ENCODE peak calls at places on chromosomes 6 and 20, in seven cellular contexts. One of them, this sample, is unnamed.

GRCh38 chr6:107540465-107540857 is 50.5 kb downstream of the SOBP start:
- DNase-seq in HCT116: no peak
- DNase-seq in keratinocyte: no peak
- DNase-seq in GM23248: no peak
- DNase-seq in heart left ventricle: no peak
- DNase-seq in H9: no peak
- DNase-seq in cardiac muscle cell: no peak
- DNase-seq in this sample: no peak

GRCh38 chr6:90005048-90005827 is 111.0 kb downstream of the GJA10 start:
- DNase-seq in HCT116: no peak
- DNase-seq in keratinocyte: no peak
- DNase-seq in GM23248: no peak
- DNase-seq in heart left ventricle: no peak
- DNase-seq in H9: no peak
- DNase-seq in cardiac muscle cell: no peak
- DNase-seq in this sample: no peak

GRCh38 chr6:137868721-137869631 is 1.9 kb downstream of the TNFAIP3 start:
- DNase-seq in HCT116: no peak
- DNase-seq in keratinocyte: no peak
- DNase-seq in GM23248: no peak
- DNase-seq in heart left ventricle: no peak
- DNase-seq in H9: no peak
- DNase-seq in cardiac muscle cell: no peak
- DNase-seq in this sample: no peak

GRCh38 chr20:49381558-49382493 is 100.6 kb downstream of the KCNB1 start:
- DNase-seq in HCT116: peak; percentile 33
- DNase-seq in keratinocyte: peak; percentile 73
- DNase-seq in GM23248: peak; percentile 32
- DNase-seq in heart left ventricle: peak; percentile 84
- DNase-seq in H9: no peak
- DNase-seq in cardiac muscle cell: no peak
- DNase-seq in this sample: no peak

GRCh38 chr6:34235605-34236422 is 859 bp upstream of the HMGA1 start:
- DNase-seq in HCT116: no peak
- DNase-seq in keratinocyte: no peak
- DNase-seq in GM23248: peak; percentile 91
- DNase-seq in heart left ventricle: peak; percentile 61
- DNase-seq in H9: no peak
- DNase-seq in cardiac muscle cell: peak; percentile 87
- DNase-seq in this sample: no peak

GRCh38 chr20:4544765-4545164 is 176.9 kb upstream of the PRND start:
- DNase-seq in HCT116: no peak
- DNase-seq in keratinocyte: no peak
- DNase-seq in GM23248: peak; percentile 82
- DNase-seq in heart left ventricle: no peak
- DNase-seq in H9: no peak
- DNase-seq in cardiac muscle cell: no peak
- DNase-seq in this sample: peak; percentile 58

GRCh38 chr20:5090191-5090590 is 29.6 kb downstream of the PCNA start:
- DNase-seq in HCT116: no peak
- DNase-seq in keratinocyte: no peak
- DNase-seq in GM23248: no peak
- DNase-seq in heart left ventricle: no peak
- DNase-seq in H9: no peak
- DNase-seq in cardiac muscle cell: no peak
- DNase-seq in this sample: no peak

GRCh38 chr20:14344746-14345145 is 7.3 kb upstream of the FLRT3 start:
- DNase-seq in HCT116: no peak
- DNase-seq in keratinocyte: no peak
- DNase-seq in GM23248: no peak
- DNase-seq in heart left ventricle: no peak
- DNase-seq in H9: no peak
- DNase-seq in cardiac muscle cell: no peak
- DNase-seq in this sample: no peak

GRCh38 chr20:57450931-57451330 is 59.7 kb downstream of the RBM38 start:
- DNase-seq in HCT116: no peak
- DNase-seq in keratinocyte: no peak
- DNase-seq in GM23248: no peak
- DNase-seq in heart left ventricle: no peak
- DNase-seq in H9: no peak
- DNase-seq in cardiac muscle cell: no peak
- DNase-seq in this sample: no peak

GRCh38 chr6:28858963-28859362 is 64.8 kb downstream of the TRIM27 start:
- DNase-seq in HCT116: no peak
- DNase-seq in keratinocyte: no peak
- DNase-seq in GM23248: no peak
- DNase-seq in heart left ventricle: no peak
- DNase-seq in H9: no peak
- DNase-seq in cardiac muscle cell: no peak
- DNase-seq in this sample: no peak

GRCh38 chr6:139545474-139546116 is 171.1 kb upstream of the CITED2 start:
- DNase-seq in HCT116: no peak
- DNase-seq in keratinocyte: no peak
- DNase-seq in GM23248: no peak
- DNase-seq in heart left ventricle: no peak
- DNase-seq in H9: no peak
- DNase-seq in cardiac muscle cell: no peak
- DNase-seq in this sample: no peak

GRCh38 chr6:12291785-12292604 is 1.8 kb downstream of the EDN1 start:
- DNase-seq in HCT116: no peak
- DNase-seq in keratinocyte: no peak
- DNase-seq in GM23248: peak; percentile 56
- DNase-seq in heart left ventricle: no peak
- DNase-seq in H9: peak; percentile 52
- DNase-seq in cardiac muscle cell: no peak
- DNase-seq in this sample: no peak

DNA sequence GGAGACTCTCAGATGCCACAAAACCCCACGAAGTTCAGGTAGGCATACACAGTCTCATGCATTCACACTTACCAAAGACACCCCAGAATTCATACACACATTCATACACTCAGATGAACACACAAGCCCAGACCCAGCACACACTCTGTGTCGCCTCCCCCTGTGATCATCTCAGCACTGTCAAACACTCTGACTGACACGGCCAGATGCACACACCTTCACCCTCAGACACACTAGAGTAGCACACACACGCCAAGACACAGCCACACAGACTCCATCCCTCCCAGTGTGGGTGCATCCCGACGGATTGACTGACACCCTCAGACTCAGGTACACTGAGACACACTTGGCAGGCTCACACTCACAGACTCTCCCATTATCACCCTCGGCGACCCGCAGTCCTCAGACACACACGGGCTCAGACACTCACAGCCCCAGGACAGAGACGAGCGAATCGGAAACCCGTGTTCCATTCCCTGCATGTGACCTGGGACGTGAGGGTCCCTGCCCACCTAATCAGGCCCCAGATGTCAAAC is 872 bp upstream of the RIMS4 start:
- DNase-seq in HCT116: no peak
- DNase-seq in keratinocyte: no peak
- DNase-seq in GM23248: no peak
- DNase-seq in heart left ventricle: no peak
- DNase-seq in H9: no peak
- DNase-seq in cardiac muscle cell: no peak
- DNase-seq in this sample: no peak
- H3K27me3 ChIP-seq in HCT116: no peaks in the 10 kb centered on the region
- H3K27me3 ChIP-seq in keratinocyte: peaks cover 55% of the 10 kb centered on the region
- H3K27me3 ChIP-seq in GM23248: peaks cover 56% of the 10 kb centered on the region
- H3K27me3 ChIP-seq in heart left ventricle: peaks cover 28% of the 10 kb centered on the region
- H3K27me3 ChIP-seq in H9: peaks cover 19% of the 10 kb centered on the region
- H3K27me3 ChIP-seq in cardiac muscle cell: peaks cover 59% of the 10 kb centered on the region
- H3K27me3 ChIP-seq in this sample: peaks cover 55% of the 10 kb centered on the region

GRCh38 chr6:4665489-4666417 is 110.5 kb upstream of the CDYL start:
- DNase-seq in HCT116: no peak
- DNase-seq in keratinocyte: no peak
- DNase-seq in GM23248: peak; percentile 21
- DNase-seq in heart left ventricle: no peak
- DNase-seq in H9: no peak
- DNase-seq in cardiac muscle cell: no peak
- DNase-seq in this sample: no peak

GRCh38 chr6:4668271-4669179 is 107.7 kb upstream of the CDYL start:
- DNase-seq in HCT116: no peak
- DNase-seq in keratinocyte: no peak
- DNase-seq in GM23248: peak; percentile 69
- DNase-seq in heart left ventricle: no peak
- DNase-seq in H9: no peak
- DNase-seq in cardiac muscle cell: no peak
- DNase-seq in this sample: no peak

GRCh38 chr6:4666886-4667513 is 109.2 kb upstream of the CDYL start:
- DNase-seq in HCT116: no peak
- DNase-seq in keratinocyte: no peak
- DNase-seq in GM23248: no peak
- DNase-seq in heart left ventricle: no peak
- DNase-seq in H9: peak; percentile 8
- DNase-seq in cardiac muscle cell: no peak
- DNase-seq in this sample: no peak

GRCh38 chr6:4664911-4665310 is 111.3 kb upstream of the CDYL start:
- DNase-seq in HCT116: no peak
- DNase-seq in keratinocyte: no peak
- DNase-seq in GM23248: no peak
- DNase-seq in heart left ventricle: no peak
- DNase-seq in H9: no peak
- DNase-seq in cardiac muscle cell: no peak
- DNase-seq in this sample: no peak

GRCh38 chr6:4667591-4667990 is 108.6 kb upstream of the CDYL start:
- DNase-seq in HCT116: no peak
- DNase-seq in keratinocyte: no peak
- DNase-seq in GM23248: no peak
- DNase-seq in heart left ventricle: no peak
- DNase-seq in H9: no peak
- DNase-seq in cardiac muscle cell: no peak
- DNase-seq in this sample: no peak
- H3K27me3 ChIP-seq in HCT116: no peaks in the 10 kb centered on the region
- H3K27me3 ChIP-seq in keratinocyte: no peaks in the 10 kb centered on the region
- H3K27me3 ChIP-seq in GM23248: no peaks in the 10 kb centered on the region
- H3K27me3 ChIP-seq in heart left ventricle: no peaks in the 10 kb centered on the region
- H3K27me3 ChIP-seq in H9: no peaks in the 10 kb centered on the region
- H3K27me3 ChIP-seq in cardiac muscle cell: no peaks in the 10 kb centered on the region
- H3K27me3 ChIP-seq in this sample: no peaks in the 10 kb centered on the region

GRCh38 chr6:117272032-117272866 is 6.9 kb downstream of the VGLL2 start:
- DNase-seq in HCT116: no peak
- DNase-seq in keratinocyte: no peak
- DNase-seq in GM23248: no peak
- DNase-seq in heart left ventricle: no peak
- DNase-seq in H9: peak; percentile 33
- DNase-seq in cardiac muscle cell: no peak
- DNase-seq in this sample: no peak
- H3K27me3 ChIP-seq in HCT116: peaks cover 3% of the 10 kb centered on the region
- H3K27me3 ChIP-seq in keratinocyte: peaks cover 90% of the 10 kb centered on the region
- H3K27me3 ChIP-seq in GM23248: peaks cover 35% of the 10 kb centered on the region
- H3K27me3 ChIP-seq in heart left ventricle: peaks cover 78% of the 10 kb centered on the region
- H3K27me3 ChIP-seq in H9: peaks cover 45% of the 10 kb centered on the region
- H3K27me3 ChIP-seq in cardiac muscle cell: peaks cover 99% of the 10 kb centered on the region
- H3K27me3 ChIP-seq in this sample: peaks cover 57% of the 10 kb centered on the region

DNA sequence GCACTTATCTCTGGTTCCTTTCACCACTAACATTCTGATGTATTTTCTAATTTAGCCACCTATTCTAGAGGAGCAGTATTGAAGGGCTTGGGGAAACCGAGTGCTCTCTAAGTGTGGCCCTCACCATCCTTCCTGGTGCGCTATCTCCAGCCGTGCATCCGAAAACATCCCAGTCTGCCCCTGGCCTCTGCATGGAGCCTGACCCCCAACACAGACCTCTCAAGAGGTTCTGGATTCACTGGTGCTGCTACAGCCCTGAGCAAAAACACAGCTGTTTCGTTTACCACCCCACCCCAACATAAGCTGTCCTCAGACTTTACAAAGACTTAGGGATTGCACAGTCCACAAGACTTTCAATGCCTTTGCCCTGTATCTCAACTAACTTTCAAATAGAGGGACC is 90.4 kb upstream of the TOX2 start:
- DNase-seq in HCT116: no peak
- DNase-seq in keratinocyte: no peak
- DNase-seq in GM23248: no peak
- DNase-seq in heart left ventricle: no peak
- DNase-seq in H9: no peak
- DNase-seq in cardiac muscle cell: no peak
- DNase-seq in this sample: no peak
- H3K27me3 ChIP-seq in HCT116: no peaks in the 10 kb centered on the region
- H3K27me3 ChIP-seq in keratinocyte: no peaks in the 10 kb centered on the region
- H3K27me3 ChIP-seq in GM23248: peaks cover 34% of the 10 kb centered on the region
- H3K27me3 ChIP-seq in heart left ventricle: no peaks in the 10 kb centered on the region
- H3K27me3 ChIP-seq in H9: no peaks in the 10 kb centered on the region
- H3K27me3 ChIP-seq in cardiac muscle cell: peaks cover 3% of the 10 kb centered on the region
- H3K27me3 ChIP-seq in this sample: peaks cover 8% of the 10 kb centered on the region